ENCODE peak calls at places on chromosome 11, in five cellular contexts. One of them, this sample, is unnamed.

GRCh38 chr11:73570415-73571114 is 27.3 kb downstream of the FAM168A start:
- DNase-seq in CD8-positive, alpha-beta memory T cell: no peak
- DNase-seq in body of pancreas: no peak
- DNase-seq in gastrocnemius medialis: no peak
- DNase-seq in thyroid gland: peak; percentile 67
- DNase-seq in this sample: no peak

GRCh38 chr11:46987183-46987582 is 50.6 kb downstream of the CSTPP1 start:
- DNase-seq in CD8-positive, alpha-beta memory T cell: no peak
- DNase-seq in body of pancreas: no peak
- DNase-seq in gastrocnemius medialis: no peak
- DNase-seq in thyroid gland: no peak
- DNase-seq in this sample: no peak

GRCh38 chr11:17864478-17864941 is 129.9 kb downstream of the KCNC1 start:
- DNase-seq in CD8-positive, alpha-beta memory T cell: no peak
- DNase-seq in body of pancreas: peak; percentile 33
- DNase-seq in gastrocnemius medialis: no peak
- DNase-seq in thyroid gland: peak; percentile 87
- DNase-seq in this sample: no peak

GRCh38 chr11:71988050-71988449 is 10.7 kb upstream of the IL18BP start:
- DNase-seq in CD8-positive, alpha-beta memory T cell: no peak
- DNase-seq in body of pancreas: no peak
- DNase-seq in gastrocnemius medialis: no peak
- DNase-seq in thyroid gland: peak; percentile 6
- DNase-seq in this sample: no peak

GRCh38 chr11:59144096-59144495 is 1.4 kb downstream of the FAM111A start:
- DNase-seq in CD8-positive, alpha-beta memory T cell: no peak
- DNase-seq in body of pancreas: no peak
- DNase-seq in gastrocnemius medialis: no peak
- DNase-seq in thyroid gland: no peak
- DNase-seq in this sample: no peak

GRCh38 chr11:109362059-109362458 is 59.9 kb upstream of the C11orf87 start:
- DNase-seq in CD8-positive, alpha-beta memory T cell: no peak
- DNase-seq in body of pancreas: no peak
- DNase-seq in gastrocnemius medialis: no peak
- DNase-seq in thyroid gland: no peak
- DNase-seq in this sample: no peak

GRCh38 chr11:9838961-9839360 is 175.1 kb downstream of the SWAP70 start:
- DNase-seq in CD8-positive, alpha-beta memory T cell: no peak
- DNase-seq in body of pancreas: no peak
- DNase-seq in gastrocnemius medialis: no peak
- DNase-seq in thyroid gland: no peak
- DNase-seq in this sample: no peak

GRCh38 chr11:623999-624704 is 603 bp downstream of the CDHR5 start:
- DNase-seq in CD8-positive, alpha-beta memory T cell: no peak
- DNase-seq in body of pancreas: no peak
- DNase-seq in gastrocnemius medialis: no peak
- DNase-seq in thyroid gland: no peak
- DNase-seq in this sample: peak; percentile 52

GRCh38 chr11:126426820-126427749 is 71.6 kb downstream of the ST3GAL4 start:
- DNase-seq in CD8-positive, alpha-beta memory T cell: no peak
- DNase-seq in body of pancreas: no peak
- DNase-seq in gastrocnemius medialis: no peak
- DNase-seq in thyroid gland: no peak
- DNase-seq in this sample: no peak

GRCh38 chr11:110430267-110431211 is 791 bp downstream of the FDX1 start:
- DNase-seq in CD8-positive, alpha-beta memory T cell: no peak
- DNase-seq in body of pancreas: peak; percentile 54
- DNase-seq in gastrocnemius medialis: peak; percentile 28
- DNase-seq in thyroid gland: peak; percentile 67
- DNase-seq in this sample: peak; percentile 17

GRCh38 chr11:69831985-69832384 is 12.8 kb upstream of the FGF3 start:
- DNase-seq in CD8-positive, alpha-beta memory T cell: no peak
- DNase-seq in body of pancreas: no peak
- DNase-seq in gastrocnemius medialis: no peak
- DNase-seq in thyroid gland: no peak
- DNase-seq in this sample: no peak

GRCh38 chr11:88246680-88247079 is 71.4 kb upstream of the RAB38 start:
- DNase-seq in CD8-positive, alpha-beta memory T cell: no peak
- DNase-seq in body of pancreas: no peak
- DNase-seq in gastrocnemius medialis: no peak
- DNase-seq in thyroid gland: no peak
- DNase-seq in this sample: no peak

GRCh38 chr11:108551653-108552462 is 41.7 kb downstream of the EXPH5 start:
- DNase-seq in CD8-positive, alpha-beta memory T cell: no peak
- DNase-seq in body of pancreas: no peak
- DNase-seq in gastrocnemius medialis: no peak
- DNase-seq in thyroid gland: no peak
- DNase-seq in this sample: peak; percentile 28

GRCh38 chr11:46696212-46696558 is 4.2 kb downstream of the ARHGAP1 start:
- DNase-seq in CD8-positive, alpha-beta memory T cell: no peak
- DNase-seq in body of pancreas: no peak
- DNase-seq in gastrocnemius medialis: peak; percentile 94
- DNase-seq in thyroid gland: no peak
- DNase-seq in this sample: no peak

GRCh38 chr11:119371067-119371601 is 10.4 kb downstream of the USP2 start:
- DNase-seq in CD8-positive, alpha-beta memory T cell: no peak
- DNase-seq in body of pancreas: no peak
- DNase-seq in gastrocnemius medialis: peak; percentile 85
- DNase-seq in thyroid gland: no peak
- DNase-seq in this sample: no peak

GRCh38 chr11:19934828-19935259 is 222.2 kb downstream of the NAV2 start:
- DNase-seq in CD8-positive, alpha-beta memory T cell: no peak
- DNase-seq in body of pancreas: no peak
- DNase-seq in gastrocnemius medialis: no peak
- DNase-seq in thyroid gland: no peak
- DNase-seq in this sample: no peak

GRCh38 chr11:47466701-47467250 is 17.8 kb upstream of the RAPSN start:
- DNase-seq in CD8-positive, alpha-beta memory T cell: no peak
- DNase-seq in body of pancreas: peak; percentile 69
- DNase-seq in gastrocnemius medialis: no peak
- DNase-seq in thyroid gland: peak; percentile 41
- DNase-seq in this sample: no peak

GRCh38 chr11:67032830-67033555 is 10.1 kb downstream of the SYT12 start:
- DNase-seq in CD8-positive, alpha-beta memory T cell: no peak
- DNase-seq in body of pancreas: no peak
- DNase-seq in gastrocnemius medialis: no peak
- DNase-seq in thyroid gland: no peak
- DNase-seq in this sample: no peak

GRCh38 chr11:37747121-37747520 is 1149.1 kb upstream of the RAG2 start:
- DNase-seq in CD8-positive, alpha-beta memory T cell: no peak
- DNase-seq in body of pancreas: no peak
- DNase-seq in gastrocnemius medialis: no peak
- DNase-seq in thyroid gland: no peak
- DNase-seq in this sample: no peak

GRCh38 chr11:17538731-17539130 is 5.5 kb downstream of the USH1C start:
- DNase-seq in CD8-positive, alpha-beta memory T cell: no peak
- DNase-seq in body of pancreas: no peak
- DNase-seq in gastrocnemius medialis: no peak
- DNase-seq in thyroid gland: no peak
- DNase-seq in this sample: peak; percentile 69

GRCh38 chr11:119728226-119728626 is 774 bp downstream of the NECTIN1 start:
- DNase-seq in CD8-positive, alpha-beta memory T cell: no peak
- DNase-seq in body of pancreas: peak; percentile 44
- DNase-seq in gastrocnemius medialis: no peak
- DNase-seq in thyroid gland: peak; percentile 38
- DNase-seq in this sample: no peak

GRCh38 chr11:109486129-109486528 is 64.1 kb downstream of the C11orf87 start:
- DNase-seq in CD8-positive, alpha-beta memory T cell: no peak
- DNase-seq in body of pancreas: no peak
- DNase-seq in gastrocnemius medialis: no peak
- DNase-seq in thyroid gland: no peak
- DNase-seq in this sample: no peak

GRCh38 chr11:117807482-117808272 is 10.7 kb upstream of the DSCAML1 start:
- DNase-seq in CD8-positive, alpha-beta memory T cell: peak; percentile 73
- DNase-seq in body of pancreas: peak; percentile 83
- DNase-seq in gastrocnemius medialis: peak; percentile 57
- DNase-seq in thyroid gland: peak; percentile 83
- DNase-seq in this sample: peak; percentile 69

GRCh38 chr11:117806906-117807305 is 9.9 kb upstream of the DSCAML1 start:
- DNase-seq in CD8-positive, alpha-beta memory T cell: no peak
- DNase-seq in body of pancreas: no peak
- DNase-seq in gastrocnemius medialis: no peak
- DNase-seq in thyroid gland: no peak
- DNase-seq in this sample: no peak

GRCh38 chr11:117809236-117810055 is 12.4 kb upstream of the DSCAML1 start:
- DNase-seq in CD8-positive, alpha-beta memory T cell: no peak
- DNase-seq in body of pancreas: no peak
- DNase-seq in gastrocnemius medialis: peak; percentile 56
- DNase-seq in thyroid gland: peak; percentile 61
- DNase-seq in this sample: peak; percentile 60

GRCh38 chr11:117805048-117805447 is 8.0 kb upstream of the DSCAML1 start:
- DNase-seq in CD8-positive, alpha-beta memory T cell: no peak
- DNase-seq in body of pancreas: no peak
- DNase-seq in gastrocnemius medialis: no peak
- DNase-seq in thyroid gland: no peak
- DNase-seq in this sample: no peak

GRCh38 chr11:117808768-117809167 is 11.8 kb upstream of the DSCAML1 start:
- DNase-seq in CD8-positive, alpha-beta memory T cell: no peak
- DNase-seq in body of pancreas: no peak
- DNase-seq in gastrocnemius medialis: no peak
- DNase-seq in thyroid gland: no peak
- DNase-seq in this sample: no peak
- H3K27ac ChIP-seq in CD8-positive, alpha-beta memory T cell: no peak overlapping the region
- H3K27ac ChIP-seq in body of pancreas: no peak overlapping the region
- H3K27ac ChIP-seq in gastrocnemius medialis: peak overlapping the region; percentile 25
- H3K27ac ChIP-seq in thyroid gland: no peak overlapping the region
- H3K27ac ChIP-seq in this sample: no peak overlapping the region

DNA sequence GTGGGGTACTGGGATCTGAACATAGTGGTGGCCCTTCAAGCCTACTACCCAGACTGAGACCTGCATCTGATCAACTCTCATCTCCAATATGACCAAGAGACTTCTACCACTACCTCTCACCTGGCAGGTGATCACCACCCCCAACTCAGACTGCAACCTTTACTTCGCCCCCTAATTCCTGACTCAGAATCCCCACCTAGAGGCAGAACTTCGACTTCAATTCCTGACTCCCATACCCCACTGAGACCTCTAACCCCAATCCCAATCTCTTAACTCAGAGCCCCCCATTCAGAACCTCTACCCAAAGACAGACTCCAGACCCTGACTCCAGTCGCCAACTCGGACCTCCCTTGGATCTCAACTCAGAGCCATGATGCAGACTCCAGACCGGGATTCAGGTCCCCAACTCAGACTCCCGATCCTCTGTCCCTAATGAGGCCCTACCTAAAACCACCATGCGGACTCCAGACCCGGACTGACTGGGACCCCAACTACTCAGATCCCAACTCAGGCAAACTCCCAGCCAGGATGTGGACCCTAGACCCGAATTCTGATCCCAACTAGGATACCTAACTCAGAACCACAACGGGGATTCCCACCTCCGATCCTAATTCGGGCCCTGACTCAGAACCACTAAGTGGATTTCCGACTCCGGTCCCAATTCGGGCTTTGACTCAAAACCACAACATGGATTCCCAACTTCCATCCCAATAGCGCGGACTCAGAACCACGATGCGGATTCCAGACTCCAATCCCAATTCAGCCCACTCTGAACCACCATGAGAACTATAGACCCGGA is 1.2 kb downstream of the KCNQ1OT1 start:
- DNase-seq in CD8-positive, alpha-beta memory T cell: no peak
- DNase-seq in body of pancreas: peak; percentile 8
- DNase-seq in gastrocnemius medialis: peak; percentile 10
- DNase-seq in thyroid gland: no peak
- DNase-seq in this sample: peak; percentile 43
- H3K4me3 ChIP-seq in CD8-positive, alpha-beta memory T cell: peak overlapping the region; percentile 35
- H3K4me3 ChIP-seq in body of pancreas: peak overlapping the region; percentile 73
- H3K4me3 ChIP-seq in gastrocnemius medialis: peak overlapping the region; percentile 73
- H3K4me3 ChIP-seq in thyroid gland: peak overlapping the region; percentile 54
- H3K4me3 ChIP-seq in this sample: peak overlapping the region; percentile 93

GRCh38 chr11:113296447-113297205 is 17.8 kb upstream of the TTC12 start:
- DNase-seq in CD8-positive, alpha-beta memory T cell: no peak
- DNase-seq in body of pancreas: no peak
- DNase-seq in gastrocnemius medialis: no peak
- DNase-seq in thyroid gland: no peak
- DNase-seq in this sample: peak; percentile 36
- H3K4me1 ChIP-seq in CD8-positive, alpha-beta memory T cell: no peaks in the 10 kb centered on the region
- H3K4me1 ChIP-seq in body of pancreas: no peaks in the 10 kb centered on the region
- H3K4me1 ChIP-seq in gastrocnemius medialis: no peaks in the 10 kb centered on the region
- H3K4me1 ChIP-seq in thyroid gland: no peaks in the 10 kb centered on the region
- H3K4me1 ChIP-seq in this sample: no peaks in the 10 kb centered on the region

GRCh38 chr11:11979487-11980117 is 28.8 kb downstream of the DKK3 start:
- DNase-seq in CD8-positive, alpha-beta memory T cell: no peak
- DNase-seq in body of pancreas: no peak
- DNase-seq in gastrocnemius medialis: peak; percentile 31
- DNase-seq in thyroid gland: no peak
- DNase-seq in this sample: peak; percentile 62
- H3K27ac ChIP-seq in CD8-positive, alpha-beta memory T cell: no peak overlapping the region
- H3K27ac ChIP-seq in body of pancreas: peak overlapping the region; percentile 22
- H3K27ac ChIP-seq in gastrocnemius medialis: peak overlapping the region; percentile 56
- H3K27ac ChIP-seq in thyroid gland: no peak overlapping the region
- H3K27ac ChIP-seq in this sample: peak overlapping the region; percentile 85

DNA sequence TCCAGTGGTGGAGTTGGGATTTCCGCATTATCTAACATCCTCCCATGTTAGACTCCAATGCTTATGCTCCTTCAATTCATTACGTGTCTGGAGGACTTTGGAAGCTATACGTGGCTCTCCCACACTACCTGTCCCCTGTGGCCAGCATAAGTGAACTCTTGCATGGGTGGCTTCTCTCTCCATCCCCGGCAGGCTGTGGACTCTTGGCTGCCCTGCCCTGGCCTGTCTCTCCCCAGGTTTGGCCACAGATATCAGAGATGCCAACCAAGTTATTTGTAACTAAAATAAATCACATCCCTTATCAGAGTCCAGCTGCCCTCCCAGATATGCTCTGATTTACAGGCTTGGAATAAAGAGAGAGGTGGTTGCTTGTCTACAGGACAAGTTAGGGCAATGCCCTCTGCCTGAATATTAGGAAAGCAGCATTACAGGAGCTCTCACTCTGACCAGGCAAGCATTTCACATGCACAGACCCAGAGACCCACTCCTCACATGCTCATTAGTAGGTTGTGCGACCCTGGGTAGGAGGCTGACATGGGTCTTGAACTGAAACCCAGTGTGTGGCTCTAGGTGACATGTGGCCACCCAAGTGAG is 4.6 kb downstream of the CD44 start:
- DNase-seq in CD8-positive, alpha-beta memory T cell: no peak
- DNase-seq in body of pancreas: no peak
- DNase-seq in gastrocnemius medialis: no peak
- DNase-seq in thyroid gland: no peak
- DNase-seq in this sample: no peak
- H3K4me3 ChIP-seq in CD8-positive, alpha-beta memory T cell: peak overlapping the region; percentile 62
- H3K4me3 ChIP-seq in body of pancreas: no peak overlapping the region
- H3K4me3 ChIP-seq in gastrocnemius medialis: no peak overlapping the region
- H3K4me3 ChIP-seq in thyroid gland: no peak overlapping the region
- H3K4me3 ChIP-seq in this sample: no peak overlapping the region

GRCh38 chr11:128841461-128842072 is 25.5 kb downstream of the KCNJ1 start:
- DNase-seq in CD8-positive, alpha-beta memory T cell: no peak
- DNase-seq in body of pancreas: peak; percentile 61
- DNase-seq in gastrocnemius medialis: no peak
- DNase-seq in thyroid gland: no peak
- DNase-seq in this sample: no peak
- H3K4me1 ChIP-seq in CD8-positive, alpha-beta memory T cell: peaks cover 57% of the 10 kb centered on the region
- H3K4me1 ChIP-seq in body of pancreas: peaks cover 43% of the 10 kb centered on the region
- H3K4me1 ChIP-seq in gastrocnemius medialis: no peaks in the 10 kb centered on the region
- H3K4me1 ChIP-seq in thyroid gland: peaks cover 11% of the 10 kb centered on the region
- H3K4me1 ChIP-seq in this sample: no peaks in the 10 kb centered on the region

GRCh38 chr11:118263694-118264567 is at the start of gene MPZL2:
- DNase-seq in CD8-positive, alpha-beta memory T cell: no peak
- DNase-seq in body of pancreas: peak; percentile 76
- DNase-seq in gastrocnemius medialis: no peak
- DNase-seq in thyroid gland: peak; percentile 84
- DNase-seq in this sample: no peak
- H3K27ac ChIP-seq in CD8-positive, alpha-beta memory T cell: no peak within 1 kb of the TSS
- H3K27ac ChIP-seq in body of pancreas: peak within 1 kb of the TSS; percentile 78
- H3K27ac ChIP-seq in gastrocnemius medialis: no peak within 1 kb of the TSS
- H3K27ac ChIP-seq in thyroid gland: peak within 1 kb of the TSS; percentile 81
- H3K27ac ChIP-seq in this sample: no peak within 1 kb of the TSS

This sample was measured in SJCRH30.